ENCODE peak calls at places on chromosomes 6 and 20, in ten cellular contexts. P, X, L, G, H, M, D, J, W and N are unnamed samples.

GRCh38 chr6:21597706-21598273 is 4.2 kb downstream of the SOX4 start:
- DNase-seq in P (no peak), J (no peak), X (no peak), W (no peak), L (no peak), D (no peak), G (no peak), H (peak; percentile 49), M (peak; percentile 70), N (no peak)

GRCh38 chr20:23082846-23083552 is 3.1 kb downstream of the CD93 start:
- DNase-seq in M (no peak), L (no peak), W (no peak), H (no peak), D (peak; percentile 84), P (no peak), X (peak; percentile 54), G (no peak), J (peak; percentile 89), N (no peak)

GRCh38 chr6:53347250-53347920 is 1.4 kb downstream of the ELOVL5 start:
- DNase-seq in M (peak; percentile 44), W (no peak), P (peak; percentile 46), H (peak; percentile 45), X (no peak), L (no peak), G (peak; percentile 33), D (no peak), J (peak; percentile 58), N (no peak)

GRCh38 chr20:44211177-44212039 is 837 bp upstream of the OSER1 start:
- DNase-seq in L (no peak), J (no peak), G (peak; percentile 38), D (no peak), M (peak; percentile 47), P (no peak), X (peak; percentile 37), H (peak; percentile 27), W (no peak), N (no peak)

GRCh38 chr6:32188381-32189081 is 1.5 kb downstream of the PBX2 start:
- DNase-seq in D (no peak), X (peak; percentile 73), H (no peak), P (no peak), M (peak; percentile 26), G (no peak), L (no peak), W (no peak), J (peak; percentile 29), N (no peak)

GRCh38 chr20:36744764-36745191 is 1.1 kb downstream of the NDRG3 start:
- DNase-seq in P (no peak), D (no peak), M (no peak), X (no peak), J (no peak), L (peak; percentile 8), H (peak; percentile 22), G (no peak), W (no peak), N (no peak)

GRCh38 chr6:117483645-117484016 is 1.2 kb downstream of the DCBLD1 start:
- DNase-seq in W (no peak), D (no peak), H (peak; percentile 38), L (no peak), M (peak; percentile 56), P (no peak), X (no peak), J (no peak), G (no peak), N (no peak)

GRCh38 chr6:163940705-163941470 is 526.4 kb downstream of the QKI start:
- DNase-seq in P (no peak), X (no peak), W (no peak), G (no peak), H (no peak), D (no peak), J (no peak), L (no peak), M (peak; percentile 2), N (no peak)

GRCh38 chr6:151322570-151322969 is 68.8 kb downstream of the ZBTB2 start:
- DNase-seq in P (no peak), W (no peak), J (no peak), G (no peak), L (no peak), H (no peak), D (no peak), M (no peak), X (no peak), N (no peak)

GRCh38 chr6:49550413-49551125 is at the start of gene C6orf141:
- DNase-seq in L (no peak), X (no peak), H (no peak), M (no peak), P (no peak), J (peak; percentile 24), G (no peak), D (peak; percentile 44), W (no peak), N (peak; percentile 52)

GRCh38 chr20:3312940-3313656 is 74.1 kb upstream of the SLC4A11 start:
- DNase-seq in G (no peak), J (peak; percentile 82), M (peak; percentile 55), H (peak; percentile 53), W (no peak), L (no peak), X (no peak), P (no peak), D (no peak), N (no peak)

GRCh38 chr6:93567164-93567563 is 147.8 kb upstream of the EPHA7 start:
- DNase-seq in M (no peak), D (no peak), J (no peak), W (no peak), X (no peak), P (no peak), H (no peak), G (no peak), L (no peak), N (no peak)

GRCh38 chr6:93568169-93568568 is 148.8 kb upstream of the EPHA7 start:
- DNase-seq in G (no peak), X (no peak), W (no peak), D (no peak), H (no peak), M (no peak), L (no peak), J (no peak), P (no peak), N (no peak)

GRCh38 chr6:93566285-93566684 is 146.9 kb upstream of the EPHA7 start:
- DNase-seq in G (no peak), M (no peak), X (no peak), H (no peak), J (no peak), W (no peak), P (no peak), D (no peak), L (no peak), N (no peak)

DNA sequence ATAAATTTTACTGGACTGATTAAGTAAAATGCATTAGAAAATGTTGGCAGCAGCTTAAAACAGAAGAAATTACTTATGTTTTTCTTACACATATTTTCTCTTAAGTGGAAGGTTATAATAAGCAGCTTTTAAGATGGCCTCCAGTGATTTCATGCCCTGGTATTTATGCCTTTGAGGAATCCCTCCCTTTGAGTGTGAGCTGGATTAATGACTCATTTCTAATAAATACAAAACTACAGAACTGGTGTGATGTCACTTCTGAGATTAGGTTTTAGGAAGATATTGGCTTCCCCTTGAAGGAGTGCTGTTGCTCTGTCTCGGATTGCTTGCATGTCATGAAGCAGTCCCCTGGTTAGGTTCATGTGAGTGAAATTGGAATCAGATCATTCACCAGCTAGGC is 143.2 kb upstream of the EPHA7 start:
- DNase-seq in P (no peak), G (no peak), D (no peak), W (no peak), L (no peak), X (no peak), M (peak; percentile 43), H (peak; percentile 35), J (no peak), N (no peak)
- H3K4me3 ChIP-seq in P (no peak overlapping the region), G (no peak overlapping the region), D (no peak overlapping the region), W (no peak overlapping the region), L (no peak overlapping the region), X (no peak overlapping the region), M (no peak overlapping the region), H (no peak overlapping the region), J (no peak overlapping the region), N (no peak overlapping the region)

GRCh38 chr20:6784767-6785166 is 17.3 kb downstream of the BMP2 start:
- DNase-seq in J (no peak), G (no peak), L (no peak), D (no peak), H (no peak), X (no peak), W (no peak), P (no peak), M (no peak), N (no peak)
- TF ChIP-seq CTCF in J (no peak), G (no peak), L (no peak), D (no peak), H (no peak), X (no peak), W (no peak), P (no peak), M (no peak), N (no peak)

GRCh38 chr6:26232306-26232949 is 132.6 kb upstream of the BTN3A2 start:
- DNase-seq in W (no peak), L (no peak), M (no peak), X (no peak), H (no peak), D (no peak), J (no peak), P (no peak), G (no peak), N (no peak)
- H3K4me3 ChIP-seq in W (peak overlapping the region; percentile 65), L (peak overlapping the region; percentile 72), M (no peak overlapping the region), X (no peak overlapping the region), H (peak overlapping the region; percentile 59), D (no peak overlapping the region), J (no peak overlapping the region), P (peak overlapping the region; percentile 66), G (no peak overlapping the region), N (peak overlapping the region; percentile 61)

GRCh38 chr20:6679086-6679485 is 88.4 kb upstream of the BMP2 start:
- DNase-seq in G (no peak), L (no peak), W (no peak), M (no peak), H (no peak), P (no peak), X (no peak), D (no peak), J (peak; percentile 46), N (no peak)
- TF ChIP-seq CTCF in G (no peak), L (no peak), W (no peak), M (no peak), H (no peak), P (no peak), X (no peak), D (no peak), J (no peak), N (no peak)

GRCh38 chr6:119344306-119344705 is 5.3 kb downstream of the MAN1A1 start:
- DNase-seq in D (no peak), X (no peak), J (no peak), M (no peak), W (no peak), P (no peak), G (no peak), L (no peak), H (no peak), N (no peak)
- H3K4me3 ChIP-seq in D (no peak overlapping the region), X (no peak overlapping the region), J (no peak overlapping the region), M (no peak overlapping the region), W (no peak overlapping the region), P (no peak overlapping the region), G (peak overlapping the region; percentile 86), L (no peak overlapping the region), H (no peak overlapping the region), N (no peak overlapping the region)